ENCODE peak calls at places on chromosomes 6 and 20, in four cellular contexts. O, Q, E and N are unnamed samples.

GRCh38 chr6:34536251-34536958 is 19.7 kb downstream of the SPDEF start:
- DNase-seq in E (peak), Q (no peak), O (no peak), N (no peak)

GRCh38 chr6:10719386-10720228 is 3.3 kb upstream of the TMEM14C start:
- DNase-seq in E (peak), O (peak), Q (no peak), N (peak)

GRCh38 chr20:38870733-38871559 is 55.3 kb upstream of the FAM83D start:
- DNase-seq in O (no peak), E (peak), Q (no peak), N (no peak)

GRCh38 chr6:157215702-157216101 is 107.6 kb downstream of the TMEM242 start:
- DNase-seq in O (no peak), E (no peak), Q (no peak), N (no peak)

GRCh38 chr20:57891067-57891466 is 181.3 kb upstream of the PMEPA1 start:
- DNase-seq in E (no peak), O (no peak), Q (no peak), N (no peak)

GRCh38 chr6:68651018-68651985 is 16.2 kb downstream of the ADGRB3 start:
- DNase-seq in Q (no peak), O (no peak), E (no peak), N (no peak)

GRCh38 chr20:38804682-38805501 is 605 bp upstream of the PPP1R16B start:
- DNase-seq in E (peak), Q (peak), O (no peak), N (no peak)

GRCh38 chr20:35008411-35009342 is 53.0 kb downstream of the MYH7B start:
- DNase-seq in O (peak), E (no peak), Q (no peak), N (no peak)

GRCh38 chr6:82750570-82750969 is 315.1 kb downstream of the UBE3D start:
- DNase-seq in O (no peak), E (no peak), Q (no peak), N (no peak)

GRCh38 chr20:50652702-50653294 is 38.5 kb downstream of the RIPOR3 start:
- DNase-seq in O (no peak), E (no peak), Q (no peak), N (no peak)

GRCh38 chr20:43940518-43941225 is 26.0 kb downstream of the TOX2 start:
- DNase-seq in Q (no peak), O (no peak), E (no peak), N (no peak)

GRCh38 chr20:48861444-48861843 is 33.6 kb upstream of the PREX1 start:
- DNase-seq in Q (no peak), O (no peak), E (no peak), N (no peak)

GRCh38 chr6:67888886-67889681 is 746.0 kb upstream of the ADGRB3 start:
- DNase-seq in Q (no peak), O (no peak), E (no peak), N (peak)

GRCh38 chr6:157755752-157756411 is 67.2 kb upstream of the SNX9 start:
- DNase-seq in Q (no peak), E (no peak), O (no peak), N (no peak)

GRCh38 chr6:111804627-111805235 is 68.5 kb downstream of the FYN start:
- DNase-seq in E (peak), O (no peak), Q (peak), N (no peak)

GRCh38 chr6:167933847-167934246 is 63.6 kb upstream of the KIF25 start:
- DNase-seq in O (no peak), E (no peak), Q (no peak), N (no peak)

GRCh38 chr20:62875419-62876355 is 14.1 kb upstream of the TCFL5 start:
- DNase-seq in E (peak), Q (no peak), O (peak), N (peak)

GRCh38 chr6:119978274-119978889 is 628.8 kb upstream of the MAN1A1 start:
- DNase-seq in O (no peak), Q (no peak), E (peak), N (peak)

GRCh38 chr6:137147195-137147594 is 26.2 kb downstream of the IL22RA2 start:
- DNase-seq in O (no peak), Q (no peak), E (no peak), N (no peak)

GRCh38 chr20:43938932-43939761 is 24.5 kb downstream of the TOX2 start:
- DNase-seq in E (no peak), O (peak), Q (no peak), N (peak)

GRCh38 chr6:90288404-90288803 is 8.2 kb downstream of the BACH2 start:
- DNase-seq in O (no peak), Q (no peak), E (no peak), N (no peak)

GRCh38 chr6:64683682-64684081 is 1023.3 kb downstream of the EYS start:
- DNase-seq in Q (no peak), E (no peak), O (no peak), N (peak)